ENCODE peak calls at places on chromosome 22, in four cellular contexts. K is stimulated activated CD8-positive, alpha-beta memory T cell treated with anti-CD3 and anti-CD28 coated beads, Interleukin-4, amount 100 ng/mL, for 48 hours; D is activated naive CD4-positive, alpha-beta T cell treated with anti-CD3 and anti-CD28 coated beads, Interleukin-2, amount 10 ng/mL, durations not matched to agents 7 days and 5 days; V is T follicular helper cell. Z is an unnamed sample.

GRCh38 chr22:48957311-48957986 is 870.2 kb downstream of the BRD1 start:
- DNase-seq in K (peak; percentile 11), D (peak; percentile 14), V (no peak), Z (no peak)

GRCh38 chr22:23692598-23693291 is 1.9 kb downstream of the RGL4 start:
- DNase-seq in K (no peak), D (no peak), V (no peak), Z (no peak)

GRCh38 chr22:30286813-30287625 is 2.3 kb downstream of the CASTOR1 start:
- DNase-seq in K (peak; percentile 95), D (peak; percentile 92), V (peak; percentile 78), Z (peak; percentile 79)

GRCh38 chr22:19497245-19497644 is 17.5 kb downstream of the CDC45 start:
- DNase-seq in K (no peak), D (no peak), V (no peak), Z (no peak)

GRCh38 chr22:23058481-23059336 is 11.6 kb upstream of the GNAZ start:
- DNase-seq in K (peak; percentile 14), D (no peak), V (no peak), Z (no peak)

GRCh38 chr22:50399751-50400331 is 56.7 kb downstream of the PPP6R2 start:
- DNase-seq in K (peak; percentile 42), D (peak; percentile 42), V (no peak), Z (peak; percentile 29)

GRCh38 chr22:47128216-47129215 is 366.1 kb downstream of the TBC1D22A start:
- DNase-seq in K (no peak), D (no peak), V (no peak), Z (no peak)

GRCh38 chr22:47456031-47456430 is 693.6 kb downstream of the TBC1D22A start:
- DNase-seq in K (no peak), D (no peak), V (no peak), Z (no peak)

GRCh38 chr22:36201630-36202312 is at the start of gene APOL4:
- DNase-seq in K (no peak), D (no peak), V (no peak), Z (no peak)

GRCh38 chr22:35549338-35549737 is 8.7 kb downstream of the RASD2 start:
- DNase-seq in K (no peak), D (no peak), V (no peak), Z (no peak)

GRCh38 chr22:43570531-43571144 is 158.8 kb downstream of the MPPED1 start:
- DNase-seq in K (no peak), D (no peak), V (no peak), Z (no peak)

GRCh38 chr22:50119169-50119767 is 29.5 kb downstream of the MOV10L1 start:
- DNase-seq in K (no peak), D (no peak), V (no peak), Z (no peak)

GRCh38 chr22:45216133-45217003 is 24.3 kb downstream of the KIAA0930 start:
- DNase-seq in K (no peak), D (no peak), V (no peak), Z (no peak)

GRCh38 chr22:36991220-36991619 is 28.0 kb downstream of the TST start:
- DNase-seq in K (no peak), D (no peak), V (no peak), Z (no peak)